ENCODE peak calls at places on chromosome 2, in seven cellular contexts. One of them, this sample, is unnamed.

GRCh38 chr2:7634370-7634769 is 717.2 kb downstream of the RNF144A start:
- DNase-seq in WTC11: no peak
- DNase-seq in fibroblast of gingiva: no peak
- DNase-seq in AG08395: no peak
- DNase-seq in GM23248: no peak
- DNase-seq in GM12865: no peak
- DNase-seq in AG09309: no peak
- DNase-seq in this sample: no peak

GRCh38 chr2:169050476-169051240 is 18.7 kb upstream of the DHRS9 start:
- DNase-seq in WTC11: no peak
- DNase-seq in fibroblast of gingiva: no peak
- DNase-seq in AG08395: no peak
- DNase-seq in GM23248: peak; percentile 9
- DNase-seq in GM12865: no peak
- DNase-seq in AG09309: no peak
- DNase-seq in this sample: peak; percentile 45

GRCh38 chr2:7604456-7604855 is 687.2 kb downstream of the RNF144A start:
- DNase-seq in WTC11: no peak
- DNase-seq in fibroblast of gingiva: no peak
- DNase-seq in AG08395: peak; percentile 35
- DNase-seq in GM23248: peak; percentile 69
- DNase-seq in GM12865: no peak
- DNase-seq in AG09309: no peak
- DNase-seq in this sample: peak; percentile 5

GRCh38 chr2:2519381-2519780 is 188.3 kb upstream of the MYT1L start:
- DNase-seq in WTC11: no peak
- DNase-seq in fibroblast of gingiva: no peak
- DNase-seq in AG08395: no peak
- DNase-seq in GM23248: no peak
- DNase-seq in GM12865: no peak
- DNase-seq in AG09309: no peak
- DNase-seq in this sample: no peak

GRCh38 chr2:133271105-133271504 is 297.2 kb downstream of the NCKAP5 start:
- DNase-seq in WTC11: no peak
- DNase-seq in fibroblast of gingiva: no peak
- DNase-seq in AG08395: no peak
- DNase-seq in GM23248: no peak
- DNase-seq in GM12865: no peak
- DNase-seq in AG09309: no peak
- DNase-seq in this sample: no peak

GRCh38 chr2:2825062-2825461 is 494.0 kb upstream of the MYT1L start:
- DNase-seq in WTC11: no peak
- DNase-seq in fibroblast of gingiva: no peak
- DNase-seq in AG08395: no peak
- DNase-seq in GM23248: no peak
- DNase-seq in GM12865: no peak
- DNase-seq in AG09309: no peak
- DNase-seq in this sample: no peak

GRCh38 chr2:235143789-235144188 is 192.0 kb downstream of the SH3BP4 start:
- DNase-seq in WTC11: no peak
- DNase-seq in fibroblast of gingiva: no peak
- DNase-seq in AG08395: no peak
- DNase-seq in GM23248: no peak
- DNase-seq in GM12865: no peak
- DNase-seq in AG09309: no peak
- DNase-seq in this sample: no peak

GRCh38 chr2:127637725-127638252 is 8.2 kb upstream of the GPR17 start:
- DNase-seq in WTC11: no peak
- DNase-seq in fibroblast of gingiva: peak; percentile 57
- DNase-seq in AG08395: peak; percentile 88
- DNase-seq in GM23248: peak; percentile 90
- DNase-seq in GM12865: no peak
- DNase-seq in AG09309: no peak
- DNase-seq in this sample: peak; percentile 74

GRCh38 chr2:160484859-160485520 is 8.6 kb downstream of the RBMS1 start:
- DNase-seq in WTC11: no peak
- DNase-seq in fibroblast of gingiva: no peak
- DNase-seq in AG08395: no peak
- DNase-seq in GM23248: no peak
- DNase-seq in GM12865: no peak
- DNase-seq in AG09309: no peak
- DNase-seq in this sample: no peak

GRCh38 chr2:151483546-151483945 is 73.8 kb downstream of the RIF1 start:
- DNase-seq in WTC11: no peak
- DNase-seq in fibroblast of gingiva: no peak
- DNase-seq in AG08395: no peak
- DNase-seq in GM23248: no peak
- DNase-seq in GM12865: no peak
- DNase-seq in AG09309: no peak
- DNase-seq in this sample: no peak

GRCh38 chr2:219962089-219962488 is 334.7 kb downstream of the SLC4A3 start:
- DNase-seq in WTC11: no peak
- DNase-seq in fibroblast of gingiva: no peak
- DNase-seq in AG08395: no peak
- DNase-seq in GM23248: no peak
- DNase-seq in GM12865: no peak
- DNase-seq in AG09309: no peak
- DNase-seq in this sample: no peak

GRCh38 chr2:230874876-230875275 is 10.1 kb downstream of the ITM2C start:
- DNase-seq in WTC11: no peak
- DNase-seq in fibroblast of gingiva: no peak
- DNase-seq in AG08395: no peak
- DNase-seq in GM23248: no peak
- DNase-seq in GM12865: no peak
- DNase-seq in AG09309: no peak
- DNase-seq in this sample: no peak

GRCh38 chr2:48508461-48509124 is 21.4 kb upstream of the STON1 start:
- DNase-seq in WTC11: no peak
- DNase-seq in fibroblast of gingiva: peak; percentile 78
- DNase-seq in AG08395: peak; percentile 76
- DNase-seq in GM23248: peak; percentile 86
- DNase-seq in GM12865: no peak
- DNase-seq in AG09309: no peak
- DNase-seq in this sample: peak; percentile 63

GRCh38 chr2:240403358-240404104 is 31.9 kb upstream of the GPC1 start:
- DNase-seq in WTC11: no peak
- DNase-seq in fibroblast of gingiva: no peak
- DNase-seq in AG08395: no peak
- DNase-seq in GM23248: no peak
- DNase-seq in GM12865: no peak
- DNase-seq in AG09309: no peak
- DNase-seq in this sample: no peak

GRCh38 chr2:55093381-55093780 is 43.1 kb upstream of the RTN4 start:
- DNase-seq in WTC11: no peak
- DNase-seq in fibroblast of gingiva: no peak
- DNase-seq in AG08395: no peak
- DNase-seq in GM23248: peak; percentile 61
- DNase-seq in GM12865: no peak
- DNase-seq in AG09309: no peak
- DNase-seq in this sample: no peak

GRCh38 chr2:67159929-67160328 is 237.2 kb upstream of the ETAA1 start:
- DNase-seq in WTC11: no peak
- DNase-seq in fibroblast of gingiva: no peak
- DNase-seq in AG08395: no peak
- DNase-seq in GM23248: peak; percentile 2
- DNase-seq in GM12865: no peak
- DNase-seq in AG09309: no peak
- DNase-seq in this sample: peak; percentile 45

GRCh38 chr2:181462032-181462431 is 4.8 kb downstream of the ITGA4 start:
- DNase-seq in WTC11: no peak
- DNase-seq in fibroblast of gingiva: no peak
- DNase-seq in AG08395: no peak
- DNase-seq in GM23248: no peak
- DNase-seq in GM12865: peak; percentile 59
- DNase-seq in AG09309: no peak
- DNase-seq in this sample: no peak

GRCh38 chr2:224937887-224938286 is 104.4 kb downstream of the DOCK10 start:
- DNase-seq in WTC11: no peak
- DNase-seq in fibroblast of gingiva: no peak
- DNase-seq in AG08395: no peak
- DNase-seq in GM23248: no peak
- DNase-seq in GM12865: peak; percentile 83
- DNase-seq in AG09309: no peak
- DNase-seq in this sample: no peak

GRCh38 chr2:69594341-69594740 is 49.2 kb downstream of the AAK1 start:
- DNase-seq in WTC11: no peak
- DNase-seq in fibroblast of gingiva: peak; percentile 79
- DNase-seq in AG08395: peak; percentile 45
- DNase-seq in GM23248: peak; percentile 35
- DNase-seq in GM12865: no peak
- DNase-seq in AG09309: peak; percentile 33
- DNase-seq in this sample: peak; percentile 45

GRCh38 chr2:20542761-20543578 is 96.1 kb downstream of the RHOB start:
- DNase-seq in WTC11: no peak
- DNase-seq in fibroblast of gingiva: peak; percentile 68
- DNase-seq in AG08395: peak; percentile 62
- DNase-seq in GM23248: peak; percentile 89
- DNase-seq in GM12865: no peak
- DNase-seq in AG09309: no peak
- DNase-seq in this sample: peak; percentile 74

GRCh38 chr2:66717491-66717890 is 282.6 kb downstream of the MEIS1 start:
- DNase-seq in WTC11: no peak
- DNase-seq in fibroblast of gingiva: no peak
- DNase-seq in AG08395: no peak
- DNase-seq in GM23248: no peak
- DNase-seq in GM12865: no peak
- DNase-seq in AG09309: no peak
- DNase-seq in this sample: peak; percentile 50

GRCh38 chr2:56410140-56410539 is 226.3 kb downstream of the CCDC85A start:
- DNase-seq in WTC11: no peak
- DNase-seq in fibroblast of gingiva: no peak
- DNase-seq in AG08395: no peak
- DNase-seq in GM23248: peak; percentile 37
- DNase-seq in GM12865: no peak
- DNase-seq in AG09309: no peak
- DNase-seq in this sample: peak; percentile 7

This sample was measured in fibroblast of mammary gland.